ENCODE peak calls at places on chromosome 6, in nine cellular contexts. B is cardiac fibroblast, G is HFF-Myc, H is kidney epithelial cell, T is brain microvascular endothelial cell, N is thoracic aorta, Z is colonic mucosa, K is progenitor cell of endocrine pancreas, S is mucosa of descending colon. V is an unnamed sample.
A peak's percentile ranks its signal among the peaks of the same experiment; 100 is the strongest.

GRCh38 chr6:2865270-2866182 is 23.9 kb upstream of the SERPINB1 start:
- DNase-seq in B (peak; percentile 68), G (no peak), H (no peak), T (no peak), N (no peak), Z (no peak), K (no peak), S (no peak), V (no peak)

GRCh38 chr6:148677594-148678476 is 69.0 kb upstream of the UST start:
- DNase-seq in B (no peak), G (no peak), H (no peak), T (no peak), N (no peak), Z (no peak), K (no peak), S (no peak), V (no peak)

GRCh38 chr6:98308564-98308963 is 525.8 kb upstream of the POU3F2 start:
- DNase-seq in B (no peak), G (no peak), H (no peak), T (no peak), N (no peak), Z (no peak), K (no peak), S (no peak), V (no peak)

GRCh38 chr6:93721386-93722048 is 302.2 kb upstream of the EPHA7 start:
- DNase-seq in B (peak; percentile 51), G (no peak), H (no peak), T (peak; percentile 43), N (no peak), Z (no peak), K (no peak), S (no peak), V (peak; percentile 25)

GRCh38 chr6:113526995-113527394 is 330.1 kb upstream of the MARCKS start:
- DNase-seq in B (no peak), G (no peak), H (no peak), T (no peak), N (no peak), Z (no peak), K (no peak), S (no peak), V (peak; percentile 5)

GRCh38 chr6:34829137-34829536 is 37.3 kb downstream of the BLTP3A start:
- DNase-seq in B (no peak), G (no peak), H (no peak), T (no peak), N (no peak), Z (no peak), K (no peak), S (no peak), V (no peak)

GRCh38 chr6:72699142-72699541 is 77.3 kb downstream of the KCNQ5 start:
- DNase-seq in B (no peak), G (no peak), H (no peak), T (no peak), N (no peak), Z (no peak), K (no peak), S (no peak), V (no peak)

GRCh38 chr6:148758492-148758891 is 11.7 kb downstream of the UST start:
- DNase-seq in B (peak; percentile 23), G (no peak), H (no peak), T (no peak), N (no peak), Z (peak; percentile 31), K (no peak), S (no peak), V (no peak)

GRCh38 chr6:56624046-56624727 is 18.5 kb downstream of the DST start:
- DNase-seq in B (no peak), G (no peak), H (peak; percentile 58), T (no peak), N (no peak), Z (no peak), K (no peak), S (no peak), V (no peak)

GRCh38 chr6:163806761-163807499 is 392.4 kb downstream of the QKI start:
- DNase-seq in B (no peak), G (peak; percentile 51), H (no peak), T (no peak), N (no peak), Z (no peak), K (no peak), S (no peak), V (no peak)

GRCh38 chr6:138692978-138693909 is 80.3 kb upstream of the CCDC28A start:
- DNase-seq in B (peak; percentile 70), G (no peak), H (peak; percentile 28), T (peak; percentile 38), N (no peak), Z (peak; percentile 88), K (peak; percentile 62), S (peak; percentile 87), V (peak; percentile 88)

GRCh38 chr6:170208651-170209353 is 82.1 kb downstream of the DLL1 start:
- DNase-seq in B (no peak), G (no peak), H (no peak), T (no peak), N (no peak), Z (peak; percentile 10), K (no peak), S (no peak), V (no peak)

GRCh38 chr6:35729349-35729678 is 7.5 kb upstream of the ARMC12 start:
- DNase-seq in B (no peak), G (no peak), H (no peak), T (no peak), N (no peak), Z (no peak), K (no peak), S (no peak), V (no peak)

GRCh38 chr6:169723991-169724553 is at the start of gene PHF10:
- DNase-seq in B (peak; percentile 29), G (no peak), H (no peak), T (no peak), N (no peak), Z (peak; percentile 22), K (peak; percentile 35), S (peak; percentile 66), V (peak; percentile 26)

GRCh38 chr6:73323323-73323722 is 30.8 kb downstream of the DPPA5 start:
- DNase-seq in B (no peak), G (no peak), H (no peak), T (no peak), N (no peak), Z (no peak), K (no peak), S (no peak), V (no peak)

GRCh38 chr6:35178012-35178411 is 35.7 kb upstream of the SCUBE3 start:
- DNase-seq in B (no peak), G (no peak), H (no peak), T (no peak), N (no peak), Z (no peak), K (no peak), S (no peak), V (no peak)

GRCh38 chr6:156557269-156557885 is 219.8 kb upstream of the ARID1B start:
- DNase-seq in B (peak; percentile 16), G (no peak), H (no peak), T (peak; percentile 6), N (no peak), Z (no peak), K (peak; percentile 37), S (no peak), V (no peak)

GRCh38 chr6:127690092-127690491 is 113.1 kb downstream of the C6orf58 start:
- DNase-seq in B (peak; percentile 36), G (peak; percentile 6), H (no peak), T (peak; percentile 12), N (no peak), Z (no peak), K (no peak), S (no peak), V (peak; percentile 32)
- TF ChIP-seq CTCF in B (peak; percentile 74), G (peak; percentile 43), H (peak; percentile 67), T (peak; percentile 70), N (no peak), Z (no peak), K (peak; percentile 62), S (no peak), V (peak; percentile 51)

GRCh38 chr6:1438471-1438881 is 49.1 kb downstream of the FOXF2 start:
- DNase-seq in B (no peak), G (no peak), H (no peak), T (no peak), N (no peak), Z (no peak), K (no peak), S (no peak), V (no peak)

GRCh38 chr6:1437553-1438406 is 48.4 kb downstream of the FOXF2 start:
- DNase-seq in B (no peak), G (no peak), H (no peak), T (no peak), N (no peak), Z (no peak), K (no peak), S (no peak), V (no peak)

GRCh38 chr6:1439349-1439748 is 50.0 kb downstream of the FOXF2 start:
- DNase-seq in B (peak; percentile 17), G (no peak), H (no peak), T (no peak), N (no peak), Z (no peak), K (no peak), S (no peak), V (no peak)

GRCh38 chr6:1436334-1437306 is 47.2 kb downstream of the FOXF2 start:
- DNase-seq in B (peak; percentile 76), G (peak; percentile 56), H (no peak), T (peak; percentile 76), N (no peak), Z (peak; percentile 62), K (peak; percentile 54), S (no peak), V (peak; percentile 78)
- TF ChIP-seq CTCF in B (peak; percentile 76), G (peak; percentile 65), H (peak; percentile 70), T (peak; percentile 79), N (peak; percentile 80), Z (peak; percentile 60), K (peak; percentile 85), S (peak; percentile 68), V (peak; percentile 84)

GRCh38 chr6:150670311-150670710 is 70.6 kb downstream of the PLEKHG1 start:
- DNase-seq in B (no peak), G (no peak), H (no peak), T (no peak), N (no peak), Z (no peak), K (no peak), S (no peak), V (no peak)
- TF ChIP-seq CTCF in B (no peak), G (no peak), H (no peak), T (no peak), N (no peak), Z (no peak), K (peak; percentile 17), S (no peak), V (no peak)

DNA sequence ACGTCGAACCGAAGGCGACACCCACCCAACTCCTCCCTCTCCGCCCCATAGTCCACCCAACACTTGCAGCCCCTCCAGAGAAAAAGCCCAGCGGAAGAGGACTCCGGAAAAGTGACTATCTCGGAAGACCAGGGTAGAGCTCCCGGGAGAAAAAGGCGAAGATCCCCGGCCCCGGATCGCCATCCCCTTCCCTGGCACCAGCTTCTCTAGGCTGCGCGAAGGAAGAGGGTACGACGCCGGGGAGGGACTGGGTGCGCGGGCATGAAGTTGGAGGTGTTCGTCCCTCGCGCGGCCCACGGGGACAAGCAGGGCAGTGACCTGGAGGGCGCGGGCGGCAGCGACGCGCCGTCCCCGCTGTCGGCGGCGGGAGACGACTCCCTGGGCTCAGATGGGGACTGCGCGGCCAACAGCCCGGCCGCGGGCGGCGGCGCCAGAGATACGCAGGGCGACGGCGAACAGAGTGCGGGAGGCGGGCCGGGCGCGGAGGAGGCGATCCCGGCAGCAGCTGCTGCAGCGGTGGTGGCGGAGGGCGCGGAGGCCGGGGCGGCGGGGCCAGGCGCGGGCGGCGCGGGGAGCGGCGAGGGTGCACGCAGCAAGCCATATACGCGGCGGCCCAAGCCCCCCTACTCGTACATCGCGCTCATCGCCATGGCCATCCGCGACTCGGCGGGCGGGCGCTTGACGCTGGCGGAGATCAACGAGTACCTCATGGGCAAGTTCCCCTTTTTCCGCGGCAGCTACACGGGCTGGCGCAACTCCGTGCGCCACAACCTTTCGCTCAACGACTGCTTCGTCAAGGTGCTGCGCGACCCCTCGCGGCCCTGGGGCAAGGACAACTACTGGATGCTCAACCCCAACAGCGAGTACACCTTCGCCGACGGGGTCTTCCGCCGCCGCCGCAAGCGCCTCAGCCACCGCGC is 806 bp downstream of the FOXQ1 start:
- DNase-seq in B (no peak), G (no peak), H (no peak), T (no peak), N (no peak), Z (no peak), K (no peak), S (peak; percentile 43), V (no peak)
- TF ChIP-seq CTCF in B (no peak), G (no peak), H (no peak), T (peak; percentile 1), N (no peak), Z (no peak), K (no peak), S (no peak), V (no peak)